ENCODE peak calls at places on chromosomes 7 and 10, in nine cellular contexts. V is OCI-LY7, C is MM.1S, N is lung, P is ovary, W is heart left ventricle, K is body of pancreas, R is Panc1, G is HCT116. O is an unnamed sample.
A peak's percentile ranks its signal among the peaks of the same experiment; 100 is the strongest.

GRCh38 chr7:85074-85945 is 107.1 kb upstream of the FAM20C start:
- DNase-seq in V (no peak), C (no peak), N (no peak), P (no peak), W (peak; percentile 64), K (peak; percentile 4), R (no peak), G (peak; percentile 34), O (no peak)

GRCh38 chr7:119949053-119949452 is 323.9 kb upstream of the KCND2 start:
- DNase-seq in V (no peak), C (no peak), N (no peak), P (no peak), W (no peak), K (no peak), R (no peak), G (no peak), O (no peak)

GRCh38 chr10:102813017-102813541 is 24.1 kb downstream of the CYP17A1 start:
- DNase-seq in V (no peak), C (no peak), N (no peak), P (no peak), W (no peak), K (no peak), R (no peak), G (no peak), O (no peak)

GRCh38 chr10:983951-984705 is 4.1 kb upstream of the GTPBP4 start:
- DNase-seq in V (no peak), C (no peak), N (peak; percentile 62), P (no peak), W (no peak), K (no peak), R (no peak), G (no peak), O (no peak)

GRCh38 chr10:482036-482435 is 207.4 kb downstream of the DIP2C start:
- DNase-seq in V (no peak), C (no peak), N (no peak), P (no peak), W (no peak), K (no peak), R (no peak), G (no peak), O (no peak)

GRCh38 chr7:51590746-51591145 is 274.1 kb upstream of the COBL start:
- DNase-seq in V (no peak), C (no peak), N (no peak), P (no peak), W (no peak), K (no peak), R (no peak), G (no peak), O (no peak)

GRCh38 chr7:149771696-149772235 is 1.6 kb downstream of the ZNF467 start:
- DNase-seq in V (peak; percentile 87), C (peak; percentile 94), N (peak; percentile 90), P (peak; percentile 93), W (peak; percentile 93), K (peak; percentile 95), R (peak; percentile 39), G (peak; percentile 64), O (peak; percentile 94)

GRCh38 chr7:80635533-80635932 is 2.9 kb upstream of the CD36 start:
- DNase-seq in V (no peak), C (no peak), N (no peak), P (no peak), W (no peak), K (no peak), R (no peak), G (no peak), O (no peak)

GRCh38 chr7:158957921-158958471 is 101.6 kb downstream of the DYNC2I1 start:
- DNase-seq in V (no peak), C (no peak), N (peak; percentile 72), P (no peak), W (no peak), K (peak; percentile 91), R (no peak), G (no peak), O (no peak)

GRCh38 chr7:10824154-10824553 is 149.5 kb upstream of the PHF14 start:
- DNase-seq in V (no peak), C (no peak), N (no peak), P (no peak), W (no peak), K (no peak), R (no peak), G (no peak), O (no peak)

GRCh38 chr7:72099784-72100183 is 312.4 kb downstream of the CALN1 start:
- DNase-seq in V (no peak), C (no peak), N (no peak), P (no peak), W (no peak), K (no peak), R (no peak), G (no peak), O (no peak)

GRCh38 chr7:7554021-7554432 is 12.7 kb upstream of the MIOS start:
- DNase-seq in V (no peak), C (no peak), N (no peak), P (no peak), W (no peak), K (no peak), R (no peak), G (no peak), O (no peak)

GRCh38 chr7:3825491-3825890 is 524.4 kb downstream of the SDK1 start:
- DNase-seq in V (no peak), C (no peak), N (no peak), P (no peak), W (no peak), K (no peak), R (no peak), G (no peak), O (no peak)

GRCh38 chr10:119269737-119270136 is 62.4 kb downstream of the GRK5 start:
- DNase-seq in V (no peak), C (no peak), N (no peak), P (peak; percentile 22), W (no peak), K (no peak), R (no peak), G (no peak), O (no peak)

GRCh38 chr10:119268871-119269506 is 61.6 kb downstream of the GRK5 start:
- DNase-seq in V (no peak), C (peak; percentile 31), N (no peak), P (peak; percentile 17), W (no peak), K (no peak), R (no peak), G (no peak), O (no peak)

GRCh38 chr10:119273413-119273812 is 66.0 kb downstream of the GRK5 start:
- DNase-seq in V (no peak), C (no peak), N (no peak), P (peak; percentile 17), W (no peak), K (no peak), R (no peak), G (no peak), O (no peak)

GRCh38 chr10:119272736-119273135 is 65.4 kb downstream of the GRK5 start:
- DNase-seq in V (no peak), C (no peak), N (no peak), P (peak; percentile 15), W (no peak), K (no peak), R (no peak), G (no peak), O (no peak)

GRCh38 chr10:119270893-119271361 is 63.6 kb downstream of the GRK5 start:
- DNase-seq in V (no peak), C (peak; percentile 56), N (peak; percentile 84), P (peak; percentile 82), W (peak; percentile 90), K (peak; percentile 73), R (no peak), G (peak; percentile 41), O (peak; percentile 75)
- H3K27ac ChIP-seq in V (no peak overlapping the region), C (no peak overlapping the region), N (peak overlapping the region; percentile 69), P (peak overlapping the region; percentile 16), W (peak overlapping the region; percentile 69), K (peak overlapping the region; percentile 69), R (peak overlapping the region; percentile 93), G (peak overlapping the region; percentile 81), O (peak overlapping the region; percentile 68)

DNA sequence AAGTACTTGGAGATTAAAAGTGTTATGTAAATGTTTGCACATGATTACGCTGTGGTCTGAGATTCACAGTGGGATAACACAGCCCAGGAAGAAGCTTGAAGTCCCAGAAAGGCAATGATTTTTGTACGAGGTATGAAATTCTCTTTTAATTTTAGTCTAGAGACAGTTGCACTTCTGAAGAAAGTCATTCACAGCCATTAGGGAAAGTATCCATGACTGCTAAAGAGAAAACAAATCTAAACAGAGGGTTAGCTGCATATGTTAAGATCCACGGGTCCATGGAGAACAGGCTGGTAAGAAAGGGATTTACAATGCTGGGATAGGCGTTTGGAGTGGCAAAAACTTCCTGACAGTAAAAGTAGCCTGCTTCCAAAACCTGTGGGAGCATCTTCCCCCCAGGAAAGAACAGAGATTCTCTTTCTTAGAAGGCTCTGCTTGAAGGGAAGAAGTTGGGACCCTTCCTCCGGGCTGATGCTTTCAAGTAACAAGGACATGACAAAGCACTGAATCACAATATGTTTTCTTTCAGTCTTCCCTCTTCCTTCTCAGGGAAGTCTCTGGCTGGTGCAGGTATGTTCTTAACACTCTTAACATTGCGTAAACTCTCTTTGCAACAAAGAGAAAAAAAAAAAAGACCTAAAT is 220.8 kb upstream of the CELF2 start:
- DNase-seq in V (no peak), C (no peak), N (no peak), P (no peak), W (no peak), K (no peak), R (no peak), G (no peak), O (no peak)
- H3K4me3 ChIP-seq in V (no peak overlapping the region), C (no peak overlapping the region), N (no peak overlapping the region), P (no peak overlapping the region), W (no peak overlapping the region), K (no peak overlapping the region), R (no peak overlapping the region), G (no peak overlapping the region), O (peak overlapping the region; percentile 11)

GRCh38 chr7:118219157-118219512 is 5.4 kb upstream of the ANKRD7 start:
- DNase-seq in V (no peak), C (no peak), N (no peak), P (no peak), W (no peak), K (no peak), R (no peak), G (no peak), O (no peak)

GRCh38 chr7:118217068-118217715 is 7.3 kb upstream of the ANKRD7 start:
- DNase-seq in V (no peak), C (no peak), N (no peak), P (no peak), W (no peak), K (no peak), R (no peak), G (no peak), O (no peak)

GRCh38 chr7:118218413-118219156 is 5.9 kb upstream of the ANKRD7 start:
- DNase-seq in V (no peak), C (no peak), N (no peak), P (no peak), W (no peak), K (no peak), R (no peak), G (no peak), O (no peak)

GRCh38 chr7:118214833-118215182 is 9.7 kb upstream of the ANKRD7 start:
- DNase-seq in V (no peak), C (no peak), N (no peak), P (no peak), W (no peak), K (no peak), R (no peak), G (no peak), O (no peak)

GRCh38 chr7:118214051-118214832 is 10.3 kb upstream of the ANKRD7 start:
- DNase-seq in V (peak; percentile 86), C (peak; percentile 75), N (peak; percentile 47), P (peak; percentile 79), W (peak; percentile 83), K (peak; percentile 90), R (peak; percentile 13), G (no peak), O (peak; percentile 74)
- H3K27ac ChIP-seq in V (no peak overlapping the region), C (no peak overlapping the region), N (no peak overlapping the region), P (no peak overlapping the region), W (no peak overlapping the region), K (peak overlapping the region; percentile 54), R (peak overlapping the region; percentile 76), G (no peak overlapping the region), O (peak overlapping the region; percentile 39)

GRCh38 chr10:88975377-88975720 is 15.2 kb upstream of the FAS start:
- DNase-seq in V (no peak), C (no peak), N (no peak), P (no peak), W (no peak), K (no peak), R (no peak), G (no peak), O (no peak)
- H3K4me3 ChIP-seq in V (peak overlapping the region; percentile 66), C (peak overlapping the region; percentile 55), N (no peak overlapping the region), P (peak overlapping the region; percentile 39), W (peak overlapping the region; percentile 11), K (no peak overlapping the region), R (peak overlapping the region; percentile 66), G (peak overlapping the region; percentile 38), O (peak overlapping the region; percentile 68)

O was measured in psoas muscle.